ENCODE peak calls at places on chromosome 9, in seven cellular contexts. Y is PC-3, R is lower lobe of right lung, Z is heart right ventricle, F is left ventricle myocardium inferior, A is cardiac muscle cell, B is uterus. I is an unnamed sample. For H3K27me3, the result is how much of the 10 kb centered on the place peaks cover.

GRCh38 chr9:129108805-129109370 is 1.7 kb downstream of the CRAT start:
- DNase-seq in Y (peak), R (no peak), Z (no peak), F (no peak), A (no peak), B (peak), I (no peak)

GRCh38 chr9:93263334-93264229 is 79.6 kb downstream of the WNK2 start:
- DNase-seq in Y (no peak), R (peak), Z (no peak), F (no peak), A (no peak), B (no peak), I (no peak)

GRCh38 chr9:105539452-105539851 is 18.5 kb upstream of the FKTN start:
- DNase-seq in Y (peak), R (no peak), Z (no peak), F (no peak), A (no peak), B (no peak), I (no peak)

GRCh38 chr9:72623156-72623555 is 101.7 kb downstream of the TMC1 start:
- DNase-seq in Y (no peak), R (no peak), Z (no peak), F (no peak), A (no peak), B (no peak), I (no peak)

GRCh38 chr9:72529531-72529930 is 8.1 kb downstream of the TMC1 start:
- DNase-seq in Y (no peak), R (no peak), Z (no peak), F (no peak), A (no peak), B (no peak), I (no peak)

GRCh38 chr9:7957803-7958202 is 158.2 kb upstream of the DMAC1 start:
- DNase-seq in Y (no peak), R (no peak), Z (no peak), F (no peak), A (no peak), B (no peak), I (no peak)

GRCh38 chr9:93081931-93082330 is 14.1 kb upstream of the CARD19 start:
- DNase-seq in Y (no peak), R (no peak), Z (no peak), F (no peak), A (no peak), B (peak), I (peak)

GRCh38 chr9:82597225-82598158 is 465.4 kb downstream of the RASEF start:
- DNase-seq in Y (no peak), R (no peak), Z (no peak), F (no peak), A (no peak), B (no peak), I (no peak)

GRCh38 chr9:89629096-89629976 is 24.5 kb downstream of the GADD45G start:
- DNase-seq in Y (no peak), R (no peak), Z (no peak), F (no peak), A (no peak), B (no peak), I (no peak)

GRCh38 chr9:104088416-104088815 is 5.7 kb upstream of the SMC2 start:
- DNase-seq in Y (no peak), R (no peak), Z (no peak), F (no peak), A (no peak), B (no peak), I (no peak)

GRCh38 chr9:5897851-5898250 is 7.2 kb downstream of the MLANA start:
- DNase-seq in Y (no peak), R (no peak), Z (no peak), F (no peak), A (no peak), B (no peak), I (no peak)

GRCh38 chr9:20624201-20625002 is 2.1 kb upstream of the MLLT3 start:
- DNase-seq in Y (peak), R (peak), Z (peak), F (peak), A (peak), B (peak), I (no peak)

DNA sequence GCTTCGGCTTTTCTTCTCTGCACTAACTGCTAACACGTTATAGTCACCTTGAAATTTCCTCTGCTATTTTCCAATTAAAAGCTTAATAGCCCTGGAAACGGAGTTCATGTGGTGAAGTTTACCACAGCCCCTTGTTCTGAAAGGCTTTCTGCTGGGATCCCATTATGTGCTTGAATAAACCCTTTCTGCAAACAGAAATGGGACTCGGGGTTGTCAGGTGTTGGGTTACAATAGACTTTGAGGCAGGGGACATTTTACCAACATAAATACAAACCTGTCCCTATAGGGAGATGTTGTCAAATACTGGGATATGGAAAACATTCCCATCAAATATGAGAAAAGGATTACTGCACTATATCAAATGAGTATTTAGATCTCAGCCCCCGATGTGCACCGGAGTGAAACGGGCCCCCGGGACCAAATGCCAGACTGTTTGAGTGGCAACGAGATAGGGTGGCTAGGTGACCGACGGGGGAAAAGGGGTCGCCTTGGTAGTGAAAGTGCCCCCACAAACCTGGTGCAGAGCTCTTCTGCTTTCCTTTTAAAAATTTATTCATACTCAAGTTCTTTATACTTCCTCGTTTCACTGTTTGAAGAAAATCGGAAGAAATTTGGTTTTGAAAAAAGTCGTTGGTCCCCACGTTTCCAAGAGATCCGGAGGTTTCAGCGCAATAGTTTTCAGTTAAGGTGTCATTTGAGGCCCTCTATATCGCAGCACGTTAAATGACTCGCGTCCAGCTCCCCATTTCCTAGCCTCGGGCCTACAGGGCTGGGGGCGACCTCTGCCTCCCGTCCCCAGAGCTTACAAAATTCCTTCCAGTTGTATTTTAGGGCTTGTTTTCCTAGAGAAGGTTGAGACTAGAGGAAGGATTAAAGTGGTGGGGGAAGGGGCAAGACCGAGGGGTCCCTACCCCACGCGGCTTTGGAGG is 2.1 kb upstream of the DMRT3 start:
- DNase-seq in Y (no peak), R (no peak), Z (no peak), F (no peak), A (no peak), B (no peak), I (no peak)
- H3K27me3 ChIP-seq in Y (under half), R (half or more), Z (half or more), F (half or more), A (half or more), B (under half), I (half or more)

DNA sequence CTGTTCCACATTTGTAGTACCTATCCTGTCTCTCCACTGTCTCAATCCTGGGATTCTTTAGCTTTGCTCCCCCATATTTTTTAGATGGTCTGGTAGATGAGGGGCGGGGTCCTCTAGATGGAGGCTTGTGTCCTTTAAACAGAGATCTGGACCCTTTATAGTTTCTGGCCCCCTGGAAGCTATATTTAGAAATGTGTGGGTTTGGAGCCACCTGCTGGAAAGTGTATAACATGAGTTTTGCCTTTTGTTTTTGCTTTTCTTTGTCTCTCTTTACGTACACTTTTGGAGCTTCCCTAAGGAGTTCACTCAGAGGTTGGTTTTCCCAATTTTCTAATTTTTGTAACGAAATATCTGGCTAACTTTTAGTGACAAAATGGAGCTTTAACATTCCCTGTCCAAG is 110.7 kb downstream of the CFAP95 start:
- DNase-seq in Y (peak), R (no peak), Z (no peak), F (no peak), A (no peak), B (no peak), I (no peak)
- TF ChIP-seq CTCF in Y (peak), R (no peak), Z (no peak), F (no peak), A (peak), B (no peak), I (peak)

GRCh38 chr9:77820293-77820954 is 172.3 kb upstream of the GNA14 start:
- DNase-seq in Y (peak), R (no peak), Z (no peak), F (no peak), A (no peak), B (no peak), I (peak)
- H3K4me3 ChIP-seq in Y (no peak), R (no peak), Z (no peak), F (no peak), A (no peak), B (no peak), I (no peak)

GRCh38 chr9:132481467-132481866 is 71.5 kb downstream of the CFAP77 start:
- DNase-seq in Y (no peak), R (no peak), Z (no peak), F (no peak), A (no peak), B (no peak), I (no peak)
- H3K27me3 ChIP-seq in Y (under half), R (under half), Z (under half), F (half or more), A (under half), B (under half), I (half or more)

GRCh38 chr9:80285325-80285724 is 713.6 kb downstream of the TLE4 start:
- DNase-seq in Y (peak), R (no peak), Z (no peak), F (no peak), A (peak), B (no peak), I (no peak)
- TF ChIP-seq CTCF in Y (peak), R (peak), Z (no peak), F (peak), A (peak), B (no peak), I (peak)

GRCh38 chr9:17081814-17082213 is 53.0 kb upstream of the CNTLN start:
- DNase-seq in Y (no peak), R (no peak), Z (no peak), F (no peak), A (no peak), B (no peak), I (no peak)

GRCh38 chr9:17081351-17081750 is 53.5 kb upstream of the CNTLN start:
- DNase-seq in Y (no peak), R (no peak), Z (no peak), F (no peak), A (no peak), B (no peak), I (no peak)

GRCh38 chr9:17082343-17082742 is 52.5 kb upstream of the CNTLN start:
- DNase-seq in Y (no peak), R (no peak), Z (no peak), F (no peak), A (peak), B (peak), I (peak)
- H3K4me3 ChIP-seq in Y (no peak), R (no peak), Z (no peak), F (no peak), A (no peak), B (no peak), I (no peak)

GRCh38 chr9:22009563-22009867 is 410 bp upstream of the CDKN2B start:
- DNase-seq in Y (no peak), R (no peak), Z (no peak), F (no peak), A (no peak), B (no peak), I (no peak)
- H3K27me3 ChIP-seq in Y (under half), R (under half), Z (under half), F (under half), A (half or more), B (under half), I (under half)